ENCODE peak calls at places on chromosome 14, in six cellular contexts. D is HTR-8/SVneo; V is T-helper 2 cell; Q is activated CD4-positive, alpha-beta T cell treated with anti-CD3 and anti-CD28 coated beads, Interleukin-2, amount 50 U/mL, for 4 hours; N is stimulated activated CD4-positive, alpha-beta T cell treated with anti-CD3 and anti-CD28 coated beads, Interleukin-2, amount 100 ng/mL, for 48 hours; I is activated naive CD8-positive, alpha-beta T cell treated with anti-CD3 and anti-CD28 coated beads, Interleukin-2, amount 50 U/mL, for 24 hours. M is an unnamed sample.

GRCh38 chr14:69056389-69056788 is 77.3 kb upstream of the ACTN1 start:
- DNase-seq in I (no peak), V (peak; percentile 19), Q (no peak), D (no peak), N (no peak), M (no peak)

GRCh38 chr14:96051642-96052540 is 12.7 kb downstream of the C14orf132 start:
- DNase-seq in N (no peak), V (peak; percentile 10), Q (no peak), I (no peak), D (no peak), M (no peak)

GRCh38 chr14:47539065-47539464 is 136.3 kb downstream of the MDGA2 start:
- DNase-seq in Q (no peak), I (no peak), V (no peak), N (no peak), D (peak; percentile 15), M (no peak)

GRCh38 chr14:36690301-36691020 is 28.8 kb downstream of the PAX9 start:
- DNase-seq in Q (no peak), D (peak; percentile 22), N (no peak), V (no peak), I (no peak), M (no peak)

GRCh38 chr14:100298551-100299237 is 7.5 kb downstream of the SLC25A29 start:
- DNase-seq in N (no peak), Q (no peak), D (no peak), I (no peak), V (no peak), M (no peak)

GRCh38 chr14:102215071-102215470 is 75.4 kb downstream of the WDR20 start:
- DNase-seq in D (no peak), I (no peak), Q (no peak), N (no peak), V (no peak), M (no peak)

GRCh38 chr14:99755629-99756603 is 37.3 kb upstream of the EML1 start:
- DNase-seq in V (no peak), D (peak; percentile 92), N (no peak), I (no peak), Q (no peak), M (no peak)

GRCh38 chr14:86038401-86038985 is 508.5 kb downstream of the FLRT2 start:
- DNase-seq in D (peak; percentile 22), Q (peak; percentile 12), V (peak; percentile 55), N (peak; percentile 16), I (peak; percentile 42), M (peak; percentile 3)

GRCh38 chr14:46048127-46048526 is 603.5 kb downstream of the RPL10L start:
- DNase-seq in D (peak; percentile 4), N (no peak), I (no peak), Q (no peak), V (no peak), M (no peak)

GRCh38 chr14:24673059-24673458 is 39.1 kb upstream of the GZMB start:
- DNase-seq in I (peak; percentile 16), V (peak; percentile 25), D (no peak), N (no peak), Q (no peak), M (no peak)

GRCh38 chr14:57227083-57227482 is 41.6 kb downstream of the EXOC5 start:
- DNase-seq in D (no peak), Q (no peak), V (no peak), I (no peak), N (no peak), M (no peak)

GRCh38 chr14:29637406-29637805 is 290.2 kb downstream of the PRKD1 start:
- DNase-seq in Q (no peak), V (no peak), D (no peak), I (no peak), N (no peak), M (no peak)

GRCh38 chr14:24127673-24128072 is 2.8 kb upstream of the FITM1 start:
- DNase-seq in V (no peak), D (no peak), N (no peak), Q (no peak), I (no peak), M (no peak)

GRCh38 chr14:61406670-61407069 is 85.3 kb downstream of the PRKCH start:
- DNase-seq in I (no peak), V (peak; percentile 87), D (no peak), N (no peak), Q (peak; percentile 36), M (no peak)

GRCh38 chr14:69037790-69038448 is 58.8 kb upstream of the ACTN1 start:
- DNase-seq in Q (no peak), V (no peak), D (peak; percentile 73), N (no peak), I (no peak), M (no peak)

GRCh38 chr14:72679106-72679505 is 214.8 kb downstream of the DPF3 start:
- DNase-seq in N (no peak), Q (no peak), V (no peak), D (no peak), I (no peak), M (no peak)